ENCODE peak calls at places on chromosomes 3 and 15, in nine cellular contexts. Y is ovary; C is CD4-positive, alpha-beta T cell; I is lower lobe of right lung; E is CD4-positive, CD25-positive, alpha-beta regulatory T cell; F is IMR-90; X is heart right ventricle; D is small intestine; G is GM23248. L is an unnamed sample.

GRCh38 chr15:88618686-88619085 is 2.5 kb upstream of the AEN start:
- DNase-seq in C (no peak), I (no peak), G (no peak), F (no peak), X (no peak), E (no peak), Y (no peak), D (no peak), L (no peak)

GRCh38 chr3:12508316-12508715 is 24.0 kb downstream of the TSEN2 start:
- DNase-seq in I (no peak), C (no peak), D (no peak), X (no peak), F (peak; percentile 100), G (peak; percentile 98), Y (peak; percentile 24), E (no peak), L (no peak)

GRCh38 chr3:114809668-114810413 is 337.2 kb downstream of the ZBTB20 start:
- DNase-seq in X (no peak), E (peak; percentile 61), F (peak; percentile 65), I (no peak), Y (no peak), C (no peak), D (peak; percentile 23), G (no peak), L (no peak)

GRCh38 chr3:129121792-129122696 is at the start of gene RAB43:
- DNase-seq in G (peak; percentile 81), E (peak; percentile 87), Y (peak; percentile 94), F (peak; percentile 56), X (peak; percentile 89), C (peak; percentile 85), I (peak; percentile 90), D (peak; percentile 79), L (peak; percentile 82)

GRCh38 chr15:76325704-76326103 is 10.9 kb upstream of the ISL2 start:
- DNase-seq in D (no peak), F (no peak), G (no peak), Y (no peak), E (no peak), I (no peak), X (no peak), C (no peak), L (no peak)

GRCh38 chr15:75928680-75929608 is 25.3 kb downstream of the FBXO22 start:
- DNase-seq in C (no peak), I (no peak), X (no peak), Y (no peak), F (peak; percentile 35), E (peak; percentile 8), D (peak; percentile 18), G (peak; percentile 35), L (no peak)

GRCh38 chr3:25582242-25582641 is 82.5 kb downstream of the TOP2B start:
- DNase-seq in C (no peak), F (peak; percentile 96), E (no peak), X (no peak), G (peak; percentile 51), D (no peak), Y (no peak), I (no peak), L (no peak)

GRCh38 chr3:100226712-100227429 is 33.9 kb upstream of the TBC1D23 start:
- DNase-seq in G (peak; percentile 60), I (no peak), Y (no peak), X (peak; percentile 19), F (peak; percentile 68), D (no peak), E (no peak), C (no peak), L (no peak)

GRCh38 chr3:151227438-151228290 is 24.6 kb upstream of the GPR171 start:
- DNase-seq in E (peak; percentile 90), F (peak; percentile 90), I (peak; percentile 62), Y (peak; percentile 72), G (peak; percentile 80), D (peak; percentile 77), X (peak; percentile 81), C (peak; percentile 68), L (peak; percentile 77)

GRCh38 chr15:52290329-52290728 is 5.3 kb downstream of the MYO5C start:
- DNase-seq in I (no peak), X (no peak), G (no peak), F (no peak), Y (no peak), D (no peak), E (peak; percentile 62), C (no peak), L (no peak)

GRCh38 chr15:90060797-90061196 is 41.5 kb downstream of the IDH2 start:
- DNase-seq in F (no peak), G (peak; percentile 47), E (no peak), X (no peak), Y (no peak), I (no peak), D (no peak), C (no peak), L (no peak)

GRCh38 chr3:102444101-102444500 is 9.3 kb downstream of the ZPLD1 start:
- DNase-seq in D (no peak), X (no peak), Y (no peak), C (no peak), F (peak; percentile 56), E (no peak), G (peak; percentile 42), I (no peak), L (no peak)

GRCh38 chr15:97072560-97072959 is 742.1 kb downstream of the NR2F2 start:
- DNase-seq in F (no peak), I (no peak), Y (no peak), G (no peak), X (no peak), E (no peak), D (no peak), C (no peak), L (no peak)

GRCh38 chr3:8842293-8842692 is 72.9 kb upstream of the OXTR start:
- DNase-seq in C (no peak), Y (no peak), I (no peak), D (no peak), E (no peak), F (no peak), X (no peak), G (no peak), L (no peak)

DNA sequence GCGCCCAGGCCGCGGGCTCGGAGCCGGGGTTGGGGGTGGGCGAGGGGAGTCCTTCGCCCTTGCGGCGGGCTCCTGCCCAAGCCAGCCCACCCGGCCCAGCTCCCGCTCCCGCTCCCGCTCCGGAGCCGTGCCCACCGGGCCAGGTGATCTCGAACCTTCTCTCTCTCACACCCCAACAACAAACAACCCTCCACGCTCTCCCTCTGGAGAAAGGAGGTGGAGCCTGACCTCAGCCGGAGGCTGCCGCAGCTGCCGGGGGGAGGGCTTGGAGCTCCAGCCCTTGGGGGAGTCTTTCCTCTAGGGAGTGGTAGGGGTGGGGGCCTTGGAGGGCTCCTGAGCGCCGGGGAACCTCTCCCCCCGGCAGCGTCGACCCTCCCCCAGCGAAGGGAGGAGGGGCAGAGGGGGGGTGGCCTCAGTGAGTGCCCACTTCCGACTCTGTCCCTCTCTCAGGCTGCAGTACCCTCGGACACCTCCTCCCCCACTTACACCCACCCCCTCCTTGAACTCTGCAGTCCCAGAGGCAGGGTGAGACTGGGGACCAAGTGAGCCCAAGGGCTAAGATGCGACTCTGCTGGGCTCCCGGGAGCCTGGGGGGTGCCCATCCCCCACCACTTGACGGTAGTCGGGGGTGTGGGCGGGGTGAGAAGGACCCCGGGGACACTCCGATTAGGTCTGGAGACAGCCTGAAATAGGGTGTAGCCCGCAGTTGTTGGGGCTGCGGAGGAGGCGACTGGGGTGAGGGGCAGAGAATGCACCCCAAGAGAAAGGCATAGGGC is 4.4 kb upstream of the BAHD1 start:
- DNase-seq in G (peak; percentile 48), D (peak; percentile 36), I (no peak), X (no peak), C (no peak), Y (peak; percentile 71), F (no peak), E (no peak), L (no peak)
- H3K27me3 ChIP-seq in G (peaks cover 16% of the 10 kb centered on the region), D (peaks cover 12% of the 10 kb centered on the region), I (peaks cover 37% of the 10 kb centered on the region), X (peaks cover 23% of the 10 kb centered on the region), C (peaks cover 24% of the 10 kb centered on the region), Y (no peaks in the 10 kb centered on the region), F (peaks cover 77% of the 10 kb centered on the region), E (peaks cover 4% of the 10 kb centered on the region), L (peaks cover 12% of the 10 kb centered on the region)

DNA sequence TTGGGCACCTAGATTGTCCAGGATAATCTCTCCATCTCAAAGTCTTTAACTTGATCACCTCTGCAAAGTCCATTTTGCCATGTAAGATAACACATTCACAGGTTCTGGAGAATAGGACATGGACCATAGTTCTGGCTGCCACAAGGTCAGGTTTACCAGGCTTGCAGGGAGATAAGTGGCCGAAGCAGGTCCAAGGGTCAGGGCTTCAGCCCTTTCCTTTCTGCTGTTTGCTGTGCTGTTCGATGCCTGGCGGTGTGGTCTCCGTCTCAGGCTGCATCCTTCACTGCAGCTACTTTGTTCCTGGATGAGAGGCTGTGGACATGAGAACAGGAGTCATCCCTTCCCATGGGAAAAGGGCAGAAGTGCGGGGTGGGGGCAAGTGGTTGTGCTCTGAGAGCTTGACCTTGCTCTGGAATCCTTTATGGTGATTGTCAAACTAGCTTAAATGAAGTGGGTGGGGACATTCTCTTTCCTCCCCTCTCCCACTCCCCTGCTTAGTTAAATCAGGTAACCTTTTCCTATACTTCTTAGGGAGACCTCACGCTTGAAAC is 320.2 kb upstream of the C2CD4B start:
- DNase-seq in G (no peak), I (no peak), E (no peak), C (no peak), D (no peak), X (no peak), F (no peak), Y (no peak), L (no peak)
- H3K27ac ChIP-seq in G (no peak overlapping the region), I (no peak overlapping the region), E (no peak overlapping the region), C (no peak overlapping the region), D (no peak overlapping the region), X (no peak overlapping the region), F (no peak overlapping the region), Y (no peak overlapping the region), L (no peak overlapping the region)

GRCh38 chr15:45114751-45115085 is 592 bp downstream of the DUOXA2 start:
- DNase-seq in Y (no peak), E (no peak), G (no peak), D (no peak), C (no peak), I (no peak), F (no peak), X (no peak), L (no peak)

GRCh38 chr15:45115312-45115820 is 1.2 kb downstream of the DUOXA2 start:
- DNase-seq in F (no peak), E (no peak), C (no peak), Y (no peak), D (no peak), G (no peak), X (no peak), I (no peak), L (no peak)

GRCh38 chr15:45117327-45118130 is 3.4 kb downstream of the DUOXA2 start:
- DNase-seq in E (no peak), X (no peak), Y (no peak), D (no peak), F (no peak), C (no peak), G (no peak), I (no peak), L (no peak)

GRCh38 chr15:45116482-45117326 is 2.6 kb downstream of the DUOXA2 start:
- DNase-seq in I (peak; percentile 44), Y (no peak), X (no peak), C (no peak), F (no peak), D (no peak), G (peak; percentile 17), E (no peak), L (no peak)

GRCh38 chr15:45116006-45116481 is 1.9 kb downstream of the DUOXA2 start:
- DNase-seq in C (no peak), X (no peak), F (no peak), I (no peak), E (no peak), G (no peak), Y (no peak), D (no peak), L (no peak)
- H3K27me3 ChIP-seq in C (peaks cover 68% of the 10 kb centered on the region), X (peaks cover 91% of the 10 kb centered on the region), F (peaks cover 65% of the 10 kb centered on the region), I (peaks cover 82% of the 10 kb centered on the region), E (peaks cover 17% of the 10 kb centered on the region), G (peaks cover 61% of the 10 kb centered on the region), Y (no peaks in the 10 kb centered on the region), D (peaks cover 59% of the 10 kb centered on the region), L (peaks cover 59% of the 10 kb centered on the region)

GRCh38 chr3:45105855-45106655 is 40.1 kb downstream of the CDCP1 start:
- DNase-seq in E (peak; percentile 62), I (no peak), D (no peak), Y (no peak), C (peak; percentile 51), G (peak; percentile 93), X (no peak), F (peak; percentile 94), L (peak; percentile 72)
- H3K27ac ChIP-seq in E (no peak overlapping the region), I (no peak overlapping the region), D (peak overlapping the region; percentile 47), Y (no peak overlapping the region), C (no peak overlapping the region), G (peak overlapping the region; percentile 79), X (no peak overlapping the region), F (peak overlapping the region; percentile 71), L (no peak overlapping the region)